ENCODE peak calls at places on chromosomes 5 and 9, in nine cellular contexts. J, T, W, U, H, X, Q, M and I are unnamed samples.

GRCh38 chr5:35660451-35660850 is 42.8 kb downstream of the SPEF2 start:
- DNase-seq in W (no peak), H (no peak), M (no peak), J (no peak), X (no peak), T (no peak), Q (no peak), U (no peak), I (no peak)

GRCh38 chr5:73960426-73960825 is 334.4 kb downstream of the ARHGEF28 start:
- DNase-seq in Q (no peak), J (no peak), W (no peak), U (no peak), X (no peak), M (no peak), T (no peak), H (no peak), I (no peak)

GRCh38 chr9:107487521-107488399 is 1.8 kb downstream of the KLF4 start:
- DNase-seq in W (peak; percentile 82), M (peak; percentile 52), X (peak; percentile 52), T (no peak), Q (peak; percentile 78), U (no peak), H (peak; percentile 63), J (no peak), I (peak; percentile 64)

GRCh38 chr5:9149988-9150387 is 395.9 kb downstream of the SEMA5A start:
- DNase-seq in U (peak; percentile 69), T (no peak), H (no peak), J (peak; percentile 59), W (no peak), M (no peak), X (no peak), Q (peak; percentile 61), I (no peak)

GRCh38 chr9:114546851-114547250 is 40.7 kb upstream of the ATP6V1G1 start:
- DNase-seq in U (no peak), H (no peak), X (no peak), T (no peak), Q (no peak), M (no peak), J (no peak), W (no peak), I (no peak)

GRCh38 chr9:79757906-79758669 is 186.3 kb downstream of the TLE4 start:
- DNase-seq in H (peak; percentile 66), M (no peak), Q (peak; percentile 33), W (no peak), J (no peak), X (no peak), U (no peak), T (no peak), I (no peak)

GRCh38 chr5:174816858-174817257 is 92.5 kb downstream of the MSX2 start:
- DNase-seq in J (no peak), X (no peak), W (no peak), T (no peak), Q (no peak), M (no peak), U (no peak), H (no peak), I (no peak)

GRCh38 chr9:78234810-78235209 is 1.1 kb upstream of the CEP78 start:
- DNase-seq in U (no peak), W (no peak), J (peak; percentile 31), M (no peak), Q (no peak), T (no peak), X (no peak), H (peak; percentile 62), I (no peak)

GRCh38 chr9:134982311-134982710 is 64.6 kb upstream of the FCN1 start:
- DNase-seq in Q (no peak), X (no peak), T (no peak), H (no peak), W (no peak), U (no peak), M (no peak), J (no peak), I (no peak)

GRCh38 chr9:134912126-134912840 is 5.4 kb downstream of the FCN1 start:
- DNase-seq in X (no peak), T (no peak), M (no peak), U (no peak), H (no peak), J (no peak), Q (no peak), W (no peak), I (no peak)

GRCh38 chr5:159510282-159510681 is 180.0 kb upstream of the IL12B start:
- DNase-seq in U (no peak), Q (peak; percentile 88), W (peak; percentile 90), M (no peak), J (peak; percentile 75), X (peak; percentile 53), H (peak; percentile 95), T (no peak), I (peak; percentile 20)

GRCh38 chr5:80136751-80137272 is 101.7 kb downstream of the THBS4 start:
- DNase-seq in H (no peak), Q (no peak), T (no peak), U (no peak), W (no peak), M (no peak), X (no peak), J (no peak), I (no peak)

GRCh38 chr9:29118555-29118954 is 1545.3 kb upstream of the C9orf72 start:
- DNase-seq in M (no peak), W (no peak), J (no peak), Q (no peak), U (no peak), T (no peak), H (no peak), X (no peak), I (no peak)

GRCh38 chr9:91734371-91734981 is 215.6 kb downstream of the ROR2 start:
- DNase-seq in X (peak; percentile 42), T (peak; percentile 58), W (peak; percentile 51), H (peak; percentile 76), J (no peak), U (no peak), M (peak; percentile 84), Q (peak; percentile 67), I (peak; percentile 67)

GRCh38 chr5:129906177-129906887 is 2.1 kb downstream of the CHSY3 start:
- DNase-seq in X (no peak), J (no peak), Q (peak; percentile 53), U (no peak), M (no peak), T (no peak), H (peak; percentile 56), W (peak; percentile 8), I (no peak)

GRCh38 chr9:99383536-99383935 is 161.5 kb downstream of the SEC61B start:
- DNase-seq in J (no peak), M (no peak), W (no peak), X (no peak), U (no peak), H (no peak), Q (no peak), T (no peak), I (no peak)

GRCh38 chr9:99387416-99387815 is 165.3 kb downstream of the SEC61B start:
- DNase-seq in T (no peak), J (no peak), H (no peak), M (no peak), U (no peak), W (no peak), Q (no peak), X (no peak), I (no peak)

GRCh38 chr9:99385814-99386279 is 163.8 kb downstream of the SEC61B start:
- DNase-seq in U (no peak), Q (peak; percentile 57), M (no peak), T (no peak), J (peak; percentile 57), W (no peak), H (peak; percentile 43), X (no peak), I (no peak)

GRCh38 chr9:99389087-99390033 is 167.3 kb downstream of the SEC61B start:
- DNase-seq in U (no peak), H (peak; percentile 41), W (peak; percentile 15), M (no peak), Q (no peak), T (no peak), X (no peak), J (no peak), I (no peak)

GRCh38 chr9:99385215-99385614 is 163.1 kb downstream of the SEC61B start:
- DNase-seq in X (no peak), J (no peak), W (no peak), U (no peak), H (no peak), Q (no peak), T (no peak), M (no peak), I (no peak)
- TF ChIP-seq CTCF in X (no peak), J (no peak), W (no peak), U (no peak), H (peak; percentile 20), Q (no peak), T (no peak), M (no peak), I (no peak)

DNA sequence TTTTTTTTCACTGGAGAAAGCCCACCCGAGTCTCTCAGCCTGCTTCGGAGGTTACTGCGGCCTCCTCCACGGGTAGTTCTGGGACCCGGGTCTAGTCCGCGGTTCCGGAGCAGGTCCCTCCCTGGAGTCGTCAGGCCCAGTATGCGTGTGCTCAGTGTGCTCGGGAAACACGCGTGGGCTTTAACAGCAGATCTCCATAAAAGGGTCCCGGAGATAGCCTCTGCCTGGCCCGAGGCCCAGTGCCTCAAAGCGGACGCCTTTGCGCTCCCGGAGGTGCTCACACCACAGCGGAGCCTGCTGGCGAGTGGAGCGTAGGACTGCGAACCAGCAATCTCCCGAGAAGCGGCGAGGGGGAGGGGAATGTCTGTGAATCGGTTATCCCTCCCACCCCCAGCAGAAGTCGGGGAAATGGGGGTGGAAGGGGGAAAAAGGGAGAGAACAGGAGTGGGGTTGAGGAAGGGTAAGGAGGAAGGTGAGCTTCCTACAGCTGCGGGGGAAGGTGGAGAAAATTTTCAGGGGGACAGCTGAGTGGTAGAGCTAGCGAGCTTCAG is 28.7 kb downstream of the CDKN2A start:
- DNase-seq in H (peak; percentile 91), M (peak; percentile 84), U (no peak), Q (peak; percentile 67), T (peak; percentile 46), X (no peak), J (no peak), W (peak; percentile 19), I (no peak)
- TF ChIP-seq CTCF in H (peak; percentile 90), M (peak; percentile 37), U (peak; percentile 78), Q (peak; percentile 53), T (peak; percentile 59), X (no peak), J (peak; percentile 78), W (no peak), I (no peak)

DNA sequence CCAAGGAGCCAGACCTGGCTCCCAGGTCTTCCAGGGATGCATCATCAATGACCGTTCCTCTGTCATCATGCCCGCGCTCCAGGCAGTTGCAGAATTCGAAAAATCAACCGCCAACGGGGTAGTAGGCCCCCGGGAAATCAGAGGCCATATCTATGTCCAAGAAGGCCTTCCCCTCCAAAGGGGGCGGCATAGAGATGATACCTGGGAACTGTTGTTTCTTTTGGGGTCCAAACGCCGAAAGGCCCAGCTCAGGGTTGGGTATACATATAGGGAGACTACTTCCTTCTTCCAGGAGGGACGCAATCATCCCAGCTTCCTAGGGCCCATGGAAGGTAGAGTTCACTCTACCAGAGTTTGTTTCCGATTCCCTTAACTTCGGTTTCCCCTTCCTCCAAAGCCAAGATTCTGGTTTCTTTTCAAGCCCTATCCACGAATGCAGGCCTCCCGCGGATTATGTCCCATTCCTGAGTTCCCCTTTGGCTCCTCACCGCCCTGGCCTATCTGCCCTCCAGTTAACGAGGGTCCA is 754 bp downstream of the DCAF12 start:
- DNase-seq in T (no peak), U (no peak), X (no peak), W (peak; percentile 3), M (peak; percentile 29), J (no peak), H (peak; percentile 16), Q (peak; percentile 21), I (no peak)
- TF ChIP-seq CTCF in T (no peak), U (peak; percentile 27), X (no peak), W (no peak), M (no peak), J (peak; percentile 23), H (peak; percentile 40), Q (no peak), I (no peak)

GRCh38 chr9:16257604-16258003 is 612.9 kb downstream of the BNC2 start:
- DNase-seq in W (no peak), H (peak; percentile 57), X (no peak), U (no peak), J (no peak), M (no peak), T (no peak), Q (no peak), I (no peak)
- TF ChIP-seq CTCF in W (peak; percentile 48), H (peak; percentile 85), X (no peak), U (peak; percentile 67), J (peak; percentile 64), M (no peak), T (peak; percentile 34), Q (peak; percentile 62), I (no peak)